ENCODE peak calls at places on chromosomes 2 and 18, in six cellular contexts. G is EL; Q is activated CD4-positive, CD25-positive, alpha-beta regulatory T cell treated with anti-CD3 and anti-CD28 coated beads, Interleukin-2, amount 50 U/mL, for 72 hours; U is T-cell; W is HL-60; D is IMR-90. T is an unnamed sample.

GRCh38 chr2:42910657-42911405 is 118.4 kb upstream of the HAAO start:
- DNase-seq in W (no peak), Q (no peak), G (no peak), D (no peak), U (no peak), T (no peak)

GRCh38 chr18:2390158-2390557 is 181.1 kb downstream of the METTL4 start:
- DNase-seq in U (no peak), W (peak), G (no peak), Q (no peak), D (no peak), T (no peak)

GRCh38 chr2:213243189-213244044 is 40.8 kb upstream of the SPAG16 start:
- DNase-seq in D (no peak), Q (no peak), W (no peak), U (no peak), G (no peak), T (no peak)

GRCh38 chr2:60806988-60807681 is 51.1 kb downstream of the PAPOLG start:
- DNase-seq in D (peak), W (no peak), G (peak), Q (peak), U (no peak), T (no peak)

GRCh38 chr2:53460347-53460746 is 307.3 kb upstream of the CHAC2 start:
- DNase-seq in D (no peak), W (no peak), U (no peak), G (peak), Q (no peak), T (no peak)

GRCh38 chr2:161115605-161116097 is 44.6 kb upstream of the TANK start:
- DNase-seq in G (no peak), U (no peak), D (no peak), W (no peak), Q (no peak), T (no peak)

GRCh38 chr2:45083175-45083574 is 73.9 kb upstream of the SIX2 start:
- DNase-seq in W (no peak), D (no peak), U (no peak), G (no peak), Q (no peak), T (no peak)

GRCh38 chr2:52368141-52368540 is 1336.2 kb upstream of the NRXN1 start:
- DNase-seq in U (no peak), W (no peak), Q (no peak), G (no peak), D (no peak), T (no peak)

GRCh38 chr2:239229545-239230279 is 171.1 kb downstream of the HDAC4 start:
- DNase-seq in D (no peak), W (no peak), G (no peak), Q (no peak), U (no peak), T (no peak)

GRCh38 chr18:48455555-48456478 is 46.6 kb upstream of the ZBTB7C start:
- DNase-seq in G (peak), U (peak), Q (no peak), W (peak), D (peak), T (no peak)

GRCh38 chr2:24317491-24317920 is 42.8 kb downstream of the ITSN2 start:
- DNase-seq in D (peak), W (no peak), U (no peak), Q (no peak), G (no peak), T (no peak)

GRCh38 chr18:36296591-36297418 is 708 bp upstream of the FHOD3 start:
- DNase-seq in Q (no peak), W (no peak), D (peak), U (no peak), G (peak), T (peak)

GRCh38 chr2:120702751-120703150 is 32.9 kb upstream of the GLI2 start:
- DNase-seq in U (no peak), D (no peak), Q (no peak), W (no peak), G (no peak), T (no peak)

GRCh38 chr2:10283106-10284062 is 19.3 kb upstream of the HPCAL1 start:
- DNase-seq in D (peak), G (peak), U (no peak), W (peak), Q (no peak), T (no peak)

GRCh38 chr18:50359806-50360205 is 15.0 kb upstream of the SKA1 start:
- DNase-seq in U (no peak), D (no peak), G (no peak), Q (no peak), W (no peak), T (no peak)

GRCh38 chr2:42089340-42089925 is 41.6 kb downstream of the PKDCC start:
- DNase-seq in W (no peak), U (peak), G (peak), Q (peak), D (peak), T (no peak)

GRCh38 chr2:15724235-15724634 is 132.6 kb downstream of the DDX1 start:
- DNase-seq in G (no peak), W (no peak), D (no peak), U (no peak), Q (no peak), T (peak)

GRCh38 chr2:78766459-78766858 is 259.0 kb upstream of the REG3G start:
- DNase-seq in U (no peak), Q (no peak), W (no peak), D (no peak), G (no peak), T (no peak)

GRCh38 chr2:83953661-83954060 is 505.4 kb downstream of the SUCLG1 start:
- DNase-seq in U (no peak), Q (no peak), G (no peak), W (no peak), D (no peak), T (no peak)

GRCh38 chr2:1137992-1138391 is 187.3 kb downstream of the SNTG2 start:
- DNase-seq in U (no peak), W (no peak), Q (no peak), D (no peak), G (no peak), T (no peak)

GRCh38 chr2:233354500-233354924 is 218 bp downstream of the DGKD start:
- DNase-seq in G (no peak), W (no peak), Q (no peak), U (no peak), D (no peak), T (no peak)

GRCh38 chr2:134120160-134120717 is 133.6 kb upstream of the MGAT5 start:
- DNase-seq in W (no peak), G (peak), D (no peak), Q (peak), U (no peak), T (peak)

GRCh38 chr18:22168360-22168921 is 948 bp upstream of the GATA6 start:
- DNase-seq in Q (no peak), U (peak), G (peak), D (no peak), W (no peak), T (peak)

GRCh38 chr18:63207154-63207790 is 112.3 kb downstream of the BCL2 start:
- DNase-seq in D (no peak), G (no peak), Q (no peak), W (no peak), U (no peak), T (no peak)